ENCODE peak calls at places on chromosomes 2 and 18, in ten cellular contexts. X is GM10248, D is pancreas, Q is progenitor cell of endocrine pancreas, C is body of pancreas, E is IMR-90, H is GM20000, A is heart right ventricle, W is gastrocnemius medialis, V is bronchial epithelial cell. K is an unnamed sample.

GRCh38 chr2:160054984-160055725 is 7.3 kb downstream of the PLA2R1 start:
- DNase-seq in X (no peak), D (no peak), Q (no peak), C (no peak), E (no peak), H (no peak), A (no peak), W (no peak), V (no peak), K (no peak)

GRCh38 chr18:46677609-46678470 is 20.8 kb upstream of the LOXHD1 start:
- DNase-seq in X (no peak), D (no peak), Q (no peak), C (no peak), E (no peak), H (peak; percentile 33), A (no peak), W (no peak), V (peak; percentile 35), K (no peak)

GRCh38 chr18:52163478-52163877 is 176.5 kb upstream of the DCC start:
- DNase-seq in X (no peak), D (no peak), Q (no peak), C (no peak), E (no peak), H (no peak), A (no peak), W (no peak), V (no peak), K (no peak)

GRCh38 chr18:59141294-59142068 is 1.8 kb downstream of the SEC11C start:
- DNase-seq in X (no peak), D (no peak), Q (no peak), C (no peak), E (no peak), H (no peak), A (no peak), W (no peak), V (no peak), K (no peak)

GRCh38 chr2:234410526-234410925 is 86.4 kb downstream of the ARL4C start:
- DNase-seq in X (no peak), D (no peak), Q (no peak), C (no peak), E (no peak), H (no peak), A (no peak), W (no peak), V (no peak), K (no peak)

GRCh38 chr2:121088251-121089004 is 196.6 kb downstream of the TFCP2L1 start:
- DNase-seq in X (no peak), D (no peak), Q (no peak), C (no peak), E (no peak), H (no peak), A (peak; percentile 62), W (peak; percentile 23), V (no peak), K (no peak)

GRCh38 chr2:118291481-118291880 is 203.2 kb downstream of the INSIG2 start:
- DNase-seq in X (no peak), D (no peak), Q (no peak), C (no peak), E (no peak), H (no peak), A (no peak), W (no peak), V (no peak), K (no peak)

GRCh38 chr2:86011449-86011941 is 94.2 kb downstream of the POLR1A start:
- DNase-seq in X (no peak), D (no peak), Q (no peak), C (no peak), E (no peak), H (no peak), A (no peak), W (no peak), V (peak; percentile 12), K (no peak)

DNA sequence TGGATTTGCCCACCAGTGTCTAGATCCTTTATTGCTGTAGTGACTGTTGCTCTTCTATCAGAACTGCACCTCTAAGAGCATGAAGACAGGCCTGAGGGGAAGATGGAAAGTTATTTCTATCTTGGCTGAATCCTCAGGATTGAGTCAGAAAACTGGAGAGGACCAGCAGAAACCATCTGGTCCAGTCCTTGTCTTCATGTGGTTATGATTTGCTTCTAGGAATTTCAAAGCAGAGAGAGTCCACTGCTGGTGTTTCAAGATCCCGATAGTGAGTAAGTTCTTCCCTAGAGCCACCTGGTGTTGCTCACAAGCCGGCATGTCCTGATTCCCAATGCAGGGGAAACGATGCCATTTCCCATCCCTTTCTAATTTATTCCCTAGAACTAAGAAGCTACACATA is 84.2 kb downstream of the NCKAP5 start:
- DNase-seq in X (no peak), D (no peak), Q (no peak), C (no peak), E (peak; percentile 92), H (no peak), A (no peak), W (no peak), V (no peak), K (no peak)
- TF ChIP-seq CTCF in X (no peak), D (no peak), Q (no peak), C (no peak), E (no peak), H (no peak), A (no peak), W (no peak), V (no peak), K (no peak)

GRCh38 chr2:199606193-199606780 is 148.5 kb upstream of the SATB2 start:
- DNase-seq in X (no peak), D (no peak), Q (no peak), C (no peak), E (no peak), H (no peak), A (no peak), W (no peak), V (no peak), K (no peak)

GRCh38 chr2:199602896-199603482 is 145.2 kb upstream of the SATB2 start:
- DNase-seq in X (no peak), D (no peak), Q (no peak), C (no peak), E (no peak), H (no peak), A (no peak), W (no peak), V (no peak), K (no peak)

GRCh38 chr2:199603748-199604291 is 146.1 kb upstream of the SATB2 start:
- DNase-seq in X (no peak), D (no peak), Q (no peak), C (no peak), E (no peak), H (no peak), A (no peak), W (no peak), V (no peak), K (no peak)

GRCh38 chr2:199607914-199608313 is 150.2 kb upstream of the SATB2 start:
- DNase-seq in X (no peak), D (no peak), Q (no peak), C (no peak), E (no peak), H (no peak), A (no peak), W (no peak), V (no peak), K (no peak)

DNA sequence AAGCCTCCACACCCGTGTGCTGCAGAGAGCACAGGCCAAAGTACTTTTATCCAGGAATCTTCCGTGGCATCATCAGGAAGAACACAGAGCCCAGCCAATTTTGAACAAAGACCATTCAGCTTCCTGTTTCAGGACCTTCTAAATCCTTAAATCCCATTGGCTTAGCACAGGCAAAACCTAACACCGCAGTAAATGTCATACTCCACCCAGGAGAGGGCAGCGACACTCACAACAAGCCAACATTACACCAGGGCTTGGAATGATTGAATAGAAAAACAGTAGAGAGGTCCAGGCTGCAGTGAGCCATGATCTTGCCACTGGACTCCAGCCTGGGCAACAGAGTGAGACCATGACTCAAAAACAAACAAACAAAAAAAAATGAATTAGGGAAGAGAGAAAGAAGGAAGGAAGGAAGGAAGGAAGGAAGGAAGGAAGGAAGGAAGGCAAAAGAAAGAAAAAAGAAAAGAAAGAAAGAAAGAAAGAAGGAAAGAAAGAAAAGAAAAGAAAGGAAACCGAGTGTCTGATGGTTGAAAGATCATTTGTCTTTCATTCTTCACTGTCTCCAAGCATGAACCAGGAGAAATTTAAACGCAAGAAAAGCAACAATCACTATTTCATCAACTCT is 144.6 kb upstream of the SATB2 start:
- DNase-seq in X (no peak), D (no peak), Q (no peak), C (no peak), E (no peak), H (peak; percentile 25), A (no peak), W (no peak), V (peak; percentile 2), K (no peak)
- TF ChIP-seq CTCF in X (no peak), D (no peak), Q (peak; percentile 20), C (no peak), E (no peak), H (no peak), A (no peak), W (no peak), V (no peak), K (no peak)

GRCh38 chr2:100033976-100034375 is 108.4 kb downstream of the AFF3 start:
- DNase-seq in X (no peak), D (no peak), Q (no peak), C (no peak), E (no peak), H (no peak), A (no peak), W (no peak), V (no peak), K (no peak)

GRCh38 chr2:100031604-100032003 is 110.8 kb downstream of the AFF3 start:
- DNase-seq in X (no peak), D (no peak), Q (no peak), C (no peak), E (no peak), H (no peak), A (no peak), W (no peak), V (no peak), K (no peak)

GRCh38 chr2:100034431-100034830 is 108.0 kb downstream of the AFF3 start:
- DNase-seq in X (no peak), D (no peak), Q (no peak), C (no peak), E (no peak), H (no peak), A (no peak), W (no peak), V (no peak), K (no peak)

GRCh38 chr2:100029460-100029859 is 112.9 kb downstream of the AFF3 start:
- DNase-seq in X (no peak), D (no peak), Q (no peak), C (no peak), E (no peak), H (no peak), A (no peak), W (no peak), V (no peak), K (no peak)
- TF ChIP-seq CTCF in X (no peak), D (no peak), Q (peak; percentile 20), C (no peak), E (no peak), H (no peak), A (no peak), W (no peak), V (no peak), K (peak; percentile 39)

GRCh38 chr2:170288859-170289258 is 110.9 kb downstream of the MYO3B start:
- DNase-seq in X (no peak), D (no peak), Q (no peak), C (no peak), E (no peak), H (no peak), A (no peak), W (no peak), V (no peak), K (no peak)

GRCh38 chr2:170298115-170298514 is 120.2 kb downstream of the MYO3B start:
- DNase-seq in X (peak; percentile 29), D (no peak), Q (no peak), C (no peak), E (no peak), H (peak; percentile 28), A (no peak), W (no peak), V (no peak), K (no peak)

GRCh38 chr2:170291474-170291873 is 113.5 kb downstream of the MYO3B start:
- DNase-seq in X (no peak), D (no peak), Q (no peak), C (no peak), E (no peak), H (no peak), A (no peak), W (no peak), V (no peak), K (no peak)

DNA sequence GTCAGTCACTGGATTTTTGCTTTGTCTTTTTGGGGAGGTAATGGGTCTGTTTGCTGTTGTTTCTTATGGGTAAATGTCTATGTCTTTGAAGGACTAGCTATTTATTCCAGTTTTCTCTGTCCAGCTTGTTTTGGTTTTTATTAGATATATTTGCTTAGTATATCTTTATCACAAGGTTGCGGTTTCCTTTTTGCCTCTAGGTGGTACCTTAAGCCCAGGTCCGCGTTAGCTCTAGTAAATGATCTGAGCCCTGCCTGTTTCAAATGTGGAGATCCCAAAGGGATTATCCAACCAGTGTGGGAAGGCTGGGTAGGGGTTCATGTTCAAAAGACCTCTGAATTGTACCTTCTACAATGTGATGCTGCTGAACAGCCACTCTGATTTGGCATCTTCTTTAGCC is 114.5 kb downstream of the MYO3B start:
- DNase-seq in X (no peak), D (no peak), Q (no peak), C (no peak), E (no peak), H (no peak), A (no peak), W (no peak), V (no peak), K (no peak)
- TF ChIP-seq CTCF in X (no peak), D (no peak), Q (no peak), C (no peak), E (no peak), H (no peak), A (no peak), W (no peak), V (no peak), K (no peak)